ENCODE peak calls at places on chromosomes 12 and 14, in nine cellular contexts. C, X, T, M, D, U, W, H and O are unnamed samples.

GRCh38 chr14:72715215-72715909 is 178.5 kb downstream of the DPF3 start:
- DNase-seq in M (no peak), T (no peak), U (no peak), C (no peak), D (peak), W (no peak), H (no peak), X (no peak), O (no peak)

GRCh38 chr12:54991161-54991991 is 6.8 kb upstream of the TESPA1 start:
- DNase-seq in T (peak), H (no peak), M (no peak), C (no peak), X (no peak), D (no peak), W (no peak), U (no peak), O (no peak)

GRCh38 chr12:110243227-110243626 is 37.8 kb upstream of the ATP2A2 start:
- DNase-seq in M (no peak), T (no peak), C (no peak), D (no peak), X (no peak), H (no peak), W (no peak), U (no peak), O (no peak)

GRCh38 chr14:103518416-103519042 is 4.1 kb downstream of the CKB start:
- DNase-seq in C (peak), H (no peak), M (peak), U (peak), W (no peak), D (peak), X (no peak), T (peak), O (peak)

GRCh38 chr12:104083769-104084475 is 19.6 kb downstream of the HCFC2 start:
- DNase-seq in M (no peak), H (no peak), X (no peak), T (peak), D (no peak), W (no peak), C (no peak), U (no peak), O (no peak)

GRCh38 chr12:62846506-62846905 is 88.4 kb downstream of the PPM1H start:
- DNase-seq in T (no peak), C (no peak), U (no peak), M (no peak), H (no peak), D (no peak), X (no peak), W (no peak), O (no peak)

GRCh38 chr14:76773188-76773885 is 12.1 kb downstream of the VASH1 start:
- DNase-seq in D (peak), X (no peak), T (no peak), W (peak), C (no peak), U (peak), M (peak), H (peak), O (no peak)

GRCh38 chr14:49857427-49858003 is 4.9 kb upstream of the NEMF start:
- DNase-seq in D (no peak), T (no peak), C (no peak), M (no peak), W (no peak), X (no peak), U (no peak), H (no peak), O (no peak)

GRCh38 chr12:6852651-6853354 is 853 bp downstream of the USP5 start:
- DNase-seq in T (no peak), H (no peak), X (no peak), W (no peak), U (peak), M (no peak), D (peak), C (peak), O (no peak)

GRCh38 chr14:31806249-31806648 is 245.0 kb downstream of the NUBPL start:
- DNase-seq in H (no peak), U (no peak), W (no peak), D (no peak), M (no peak), T (no peak), X (no peak), C (no peak), O (no peak)

GRCh38 chr12:121974026-121974985 is 47.4 kb upstream of the BCL7A start:
- DNase-seq in M (no peak), T (peak), U (no peak), X (no peak), H (no peak), W (no peak), D (no peak), C (no peak), O (peak)

GRCh38 chr12:24997496-24997895 is 48.6 kb upstream of the BCAT1 start:
- DNase-seq in M (no peak), D (no peak), U (no peak), H (no peak), T (no peak), C (no peak), W (no peak), X (no peak), O (no peak)

GRCh38 chr12:45220366-45220931 is 4.6 kb downstream of the ANO6 start:
- DNase-seq in M (no peak), H (no peak), W (no peak), D (no peak), X (no peak), U (no peak), C (no peak), T (no peak), O (no peak)

GRCh38 chr14:34629657-34630529 is at the start of gene SNX6:
- DNase-seq in X (peak), W (peak), H (peak), D (peak), T (peak), C (peak), M (peak), U (peak), O (peak)

GRCh38 chr12:44465139-44465538 is 411.0 kb downstream of the NELL2 start:
- DNase-seq in T (no peak), M (no peak), U (peak), W (no peak), H (no peak), X (no peak), C (no peak), D (no peak), O (no peak)

GRCh38 chr12:91381309-91381804 is 198.7 kb upstream of the DCN start:
- DNase-seq in M (peak), W (no peak), X (peak), D (peak), C (peak), U (peak), H (peak), T (peak), O (no peak)

GRCh38 chr12:122021822-122022392 is at the start of gene BCL7A:
- DNase-seq in T (peak), M (peak), X (no peak), W (peak), C (peak), D (peak), U (peak), H (peak), O (no peak)

GRCh38 chr12:53569174-53569557 is 57.0 kb downstream of the ATF7 start:
- DNase-seq in M (no peak), D (peak), H (no peak), U (no peak), C (no peak), T (no peak), X (peak), W (no peak), O (no peak)

GRCh38 chr14:94362614-94363133 is 25.7 kb downstream of the SERPINA1 start:
- DNase-seq in U (no peak), W (no peak), H (no peak), M (no peak), C (no peak), X (no peak), D (no peak), T (no peak), O (no peak)

GRCh38 chr14:91252901-91253794 is 8.6 kb upstream of the GPR68 start:
- DNase-seq in T (peak), X (no peak), M (no peak), D (no peak), H (no peak), U (no peak), C (peak), W (no peak), O (no peak)

GRCh38 chr12:111030800-111031199 is 110.4 kb upstream of the MYL2 start:
- DNase-seq in U (no peak), H (no peak), D (no peak), X (no peak), C (no peak), W (no peak), T (no peak), M (no peak), O (no peak)

GRCh38 chr14:86654558-86655184 is 1124.7 kb downstream of the FLRT2 start:
- DNase-seq in M (peak), D (peak), C (peak), T (no peak), X (no peak), H (peak), U (peak), W (no peak), O (no peak)

GRCh38 chr12:85725991-85726390 is 110.2 kb downstream of the RASSF9 start:
- DNase-seq in M (no peak), U (peak), H (no peak), T (no peak), C (no peak), D (peak), X (no peak), W (no peak), O (no peak)

GRCh38 chr14:57182760-57183503 is 85.8 kb downstream of the EXOC5 start:
- DNase-seq in X (no peak), T (peak), W (no peak), U (peak), C (no peak), M (no peak), H (no peak), D (peak), O (peak)

GRCh38 chr12:2049604-2050540 is 2.9 kb upstream of the CACNA1C start:
- DNase-seq in D (peak), U (no peak), H (no peak), C (no peak), T (no peak), X (no peak), M (no peak), W (no peak), O (no peak)

GRCh38 chr12:41361791-41362190 is 173.7 kb downstream of the PDZRN4 start:
- DNase-seq in U (no peak), M (no peak), X (no peak), T (no peak), D (no peak), C (no peak), H (no peak), W (no peak), O (no peak)

GRCh38 chr14:93044601-93045000 is 71.1 kb downstream of the ITPK1 start:
- DNase-seq in X (no peak), T (peak), W (no peak), D (no peak), H (no peak), U (no peak), C (no peak), M (no peak), O (no peak)

GRCh38 chr14:45526715-45527549 is 273.9 kb upstream of the MIS18BP1 start:
- DNase-seq in T (peak), D (no peak), M (peak), U (peak), X (peak), C (peak), W (peak), H (no peak), O (peak)

GRCh38 chr12:49367381-49368239 is at the start of gene SPATS2:
- DNase-seq in T (no peak), D (peak), W (no peak), C (no peak), X (no peak), U (peak), H (peak), M (no peak), O (no peak)

GRCh38 chr12:49368240-49368600 is 958 bp downstream of the SPATS2 start:
- DNase-seq in U (no peak), X (no peak), M (no peak), C (no peak), D (no peak), T (no peak), W (no peak), H (no peak), O (no peak)

GRCh38 chr12:49370539-49370938 is 3.3 kb downstream of the SPATS2 start:
- DNase-seq in D (no peak), H (no peak), T (no peak), W (peak), C (no peak), M (no peak), X (no peak), U (no peak), O (no peak)

GRCh38 chr12:49366652-49367380 is 446 bp upstream of the SPATS2 start:
- DNase-seq in D (peak), X (peak), T (peak), H (peak), W (peak), U (peak), C (peak), M (peak), O (peak)

GRCh38 chr12:49369723-49370145 is 2.5 kb downstream of the SPATS2 start:
- DNase-seq in M (peak), T (peak), H (no peak), D (peak), X (no peak), U (peak), W (no peak), C (peak), O (no peak)
- TF ChIP-seq CTCF in M (peak), T (no peak), H (no peak), D (peak), X (peak), U (peak), W (peak), C (peak), O (no peak)

GRCh38 chr12:64796205-64796845 is 28.1 kb upstream of the TBC1D30 start:
- DNase-seq in H (peak), U (peak), W (no peak), D (peak), T (peak), X (peak), C (peak), M (peak), O (no peak)

GRCh38 chr12:64801381-64801780 is 23.1 kb upstream of the TBC1D30 start:
- DNase-seq in T (no peak), X (no peak), W (no peak), U (peak), C (no peak), H (no peak), D (no peak), M (no peak), O (no peak)

GRCh38 chr12:64800640-64801039 is 23.8 kb upstream of the TBC1D30 start:
- DNase-seq in D (no peak), W (no peak), T (no peak), M (no peak), U (no peak), H (no peak), X (no peak), C (no peak), O (no peak)

GRCh38 chr12:64797156-64797555 is 27.3 kb upstream of the TBC1D30 start:
- DNase-seq in H (no peak), U (peak), M (no peak), C (no peak), X (no peak), W (no peak), D (no peak), T (no peak), O (no peak)

GRCh38 chr12:64798165-64798564 is 26.3 kb upstream of the TBC1D30 start:
- DNase-seq in X (no peak), W (no peak), H (no peak), M (no peak), C (no peak), T (no peak), D (no peak), U (no peak), O (no peak)
- TF ChIP-seq CTCF in X (no peak), W (no peak), H (no peak), M (no peak), C (no peak), T (no peak), D (no peak), U (no peak), O (no peak)

GRCh38 chr14:65471038-65471878 is 58.7 kb downstream of the FUT8 start:
- DNase-seq in C (no peak), W (no peak), U (no peak), X (no peak), H (no peak), D (no peak), M (no peak), T (peak), O (no peak)
- TF ChIP-seq CTCF in C (no peak), W (no peak), U (no peak), X (no peak), H (no peak), D (no peak), M (no peak), T (no peak), O (no peak)

DNA sequence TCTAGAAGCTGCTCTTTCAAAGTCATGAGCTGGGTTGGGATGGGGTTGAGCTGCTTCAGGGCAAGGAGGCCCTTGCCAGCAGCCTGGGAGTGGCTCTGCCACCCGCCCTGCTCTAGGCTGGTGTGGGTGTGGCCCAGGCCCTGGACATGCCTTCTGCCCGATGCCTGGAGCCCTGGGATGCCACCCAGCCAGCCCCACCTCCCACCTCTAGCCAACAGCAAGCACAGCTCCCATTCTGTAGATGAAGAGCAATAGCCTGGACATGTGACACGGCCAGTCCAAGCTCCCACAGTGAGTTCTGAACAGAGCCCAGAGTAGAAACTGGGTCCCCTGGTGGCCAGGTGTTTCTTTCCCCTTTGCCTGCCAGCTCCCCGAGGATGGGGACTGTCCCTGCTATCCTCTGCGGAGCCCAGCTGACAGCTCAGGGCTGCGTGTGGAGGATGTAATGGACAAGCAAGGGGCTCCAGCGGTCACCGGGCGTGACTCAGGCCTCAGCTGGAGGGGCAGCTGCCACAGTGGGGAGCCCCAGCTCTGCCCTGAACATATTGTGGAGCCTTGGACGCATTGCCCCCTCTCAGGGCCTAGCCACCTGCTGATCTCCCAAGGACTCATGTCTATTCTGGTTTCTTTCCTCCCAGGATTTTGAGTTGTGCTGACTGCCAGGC is 165.2 kb downstream of the TSPAN9 start:
- DNase-seq in M (no peak), T (no peak), C (no peak), H (no peak), U (peak), W (no peak), X (no peak), D (no peak), O (no peak)
- TF ChIP-seq CTCF in M (peak), T (no peak), C (no peak), H (no peak), U (no peak), W (no peak), X (no peak), D (no peak), O (no peak)

DNA sequence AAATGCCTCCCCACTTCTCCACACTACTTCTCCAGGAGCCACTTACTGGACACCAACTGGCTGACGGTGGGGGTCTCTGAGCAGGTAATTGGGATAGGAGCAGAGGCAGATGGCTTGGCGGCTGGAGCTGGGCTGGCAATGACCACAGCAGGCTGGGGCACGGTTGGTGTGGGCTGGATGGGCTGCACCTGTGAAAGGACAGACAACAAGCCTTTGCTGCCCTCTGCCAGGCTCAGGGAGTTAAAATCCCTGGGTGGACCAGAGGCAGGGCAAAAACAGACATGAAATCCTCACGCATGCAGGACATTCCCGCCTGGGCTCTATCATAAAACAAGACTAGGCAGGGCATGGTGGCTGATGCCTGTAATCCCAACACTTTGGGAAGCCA is 19.3 kb upstream of the TFCP2 start:
- DNase-seq in X (no peak), D (no peak), T (no peak), U (no peak), C (no peak), W (no peak), M (no peak), H (no peak), O (no peak)
- TF ChIP-seq CTCF in X (no peak), D (no peak), T (no peak), U (no peak), C (no peak), W (no peak), M (no peak), H (no peak), O (peak)